ENCODE peak calls at places on chromosomes 5 and 9, in four cellular contexts. Y is heart right ventricle, X is NCI-H510A treated with DMSO at 0.1 percent for 48 hours, Z is NCI-H1930. T is an unnamed sample.

GRCh38 chr9:21935631-21936030 is 58.6 kb downstream of the CDKN2A start:
- DNase-seq in Y (no peak), X (no peak), Z (no peak), T (no peak)

GRCh38 chr5:52139888-52140580 is 647.7 kb upstream of the ITGA1 start:
- DNase-seq in X (no peak), Z (no peak), Y (no peak), T (no peak)

GRCh38 chr9:136865768-136866103 is 372 bp downstream of the EDF1 start:
- DNase-seq in X (no peak), Z (no peak), Y (no peak), T (peak; percentile 62)

GRCh38 chr9:105503873-105504272 is 54.1 kb upstream of the FKTN start:
- DNase-seq in Z (no peak), X (no peak), Y (no peak), T (no peak)

GRCh38 chr9:89310486-89311345 is at the start of gene CKS2:
- DNase-seq in Z (peak; percentile 99), X (peak; percentile 99), Y (peak; percentile 100), T (peak; percentile 99)

GRCh38 chr5:176856746-176857145 is 42.4 kb downstream of the HK3 start:
- DNase-seq in Y (no peak), Z (no peak), X (no peak), T (no peak)

GRCh38 chr9:36985769-36986547 is 48.1 kb downstream of the PAX5 start:
- DNase-seq in X (no peak), Y (no peak), Z (no peak), T (no peak)

GRCh38 chr5:61649971-61650370 is 317.9 kb downstream of the ZSWIM6 start:
- DNase-seq in Y (no peak), Z (no peak), X (no peak), T (no peak)

GRCh38 chr5:96648598-96648997 is 13.6 kb upstream of the CAST start:
- DNase-seq in Y (no peak), Z (no peak), X (no peak), T (no peak)

GRCh38 chr5:115695290-115695689 is 69.5 kb upstream of the TMED7 start:
- DNase-seq in X (no peak), Z (no peak), Y (no peak), T (no peak)

GRCh38 chr9:93092171-93092991 is 3.6 kb upstream of the CARD19 start:
- DNase-seq in X (no peak), Y (no peak), Z (no peak), T (no peak)

GRCh38 chr5:173710528-173710927 is 94.1 kb upstream of the BOD1 start:
- DNase-seq in Y (no peak), Z (no peak), X (no peak), T (no peak)

GRCh38 chr9:99112750-99113417 is 8.0 kb downstream of the TGFBR1 start:
- DNase-seq in Y (no peak), X (no peak), Z (no peak), T (no peak)

GRCh38 chr5:156477196-156477595 is 150.2 kb downstream of the SGCD start:
- DNase-seq in Y (no peak), X (no peak), Z (no peak), T (no peak)

GRCh38 chr5:133147411-133147810 is 95.6 kb downstream of the HSPA4 start:
- DNase-seq in X (no peak), Z (no peak), Y (peak; percentile 16), T (no peak)

GRCh38 chr9:16921855-16922254 is 51.4 kb upstream of the BNC2 start:
- DNase-seq in Y (no peak), X (no peak), Z (no peak), T (no peak)

GRCh38 chr5:140926903-140927573 is 939 bp downstream of the PCDHAC1 start:
- DNase-seq in Y (no peak), X (peak; percentile 32), Z (no peak), T (peak; percentile 68)

GRCh38 chr5:7886849-7887460 is 18.0 kb downstream of the MTRR start:
- DNase-seq in Y (no peak), X (peak; percentile 94), Z (peak; percentile 13), T (no peak)

GRCh38 chr5:147448766-147449165 is 61.1 kb downstream of the DPYSL3 start:
- DNase-seq in X (no peak), Y (no peak), Z (no peak), T (no peak)

GRCh38 chr5:156475182-156475830 is 148.3 kb downstream of the SGCD start:
- DNase-seq in Y (no peak), Z (no peak), X (no peak), T (no peak)

GRCh38 chr5:139306628-139307379 is 13.3 kb downstream of the MATR3 start:
- DNase-seq in Y (no peak), Z (no peak), X (no peak), T (no peak)

GRCh38 chr5:160923927-160924705 is 72.1 kb upstream of the ATP10B start:
- DNase-seq in Z (no peak), Y (no peak), X (peak; percentile 67), T (peak; percentile 93)

GRCh38 chr9:36276840-36277239 is 18.6 kb upstream of the GNE start:
- DNase-seq in X (no peak), Y (peak; percentile 11), Z (no peak), T (no peak)

GRCh38 chr5:18772475-18772874 is 1138.2 kb downstream of the TAF11L14 start:
- DNase-seq in Z (no peak), X (peak; percentile 27), Y (no peak), T (no peak)

GRCh38 chr9:133188006-133188842 is 20.8 kb downstream of the OBP2B start:
- DNase-seq in Y (no peak), Z (peak; percentile 12), X (peak; percentile 32), T (no peak)

GRCh38 chr5:101658433-101658832 is 637.7 kb downstream of the SLCO4C1 start:
- DNase-seq in X (no peak), Z (no peak), Y (no peak), T (no peak)

GRCh38 chr9:2210201-2210600 is 195.1 kb downstream of the SMARCA2 start:
- DNase-seq in Z (no peak), Y (no peak), X (no peak), T (no peak)

GRCh38 chr9:84139296-84140100 is 158.9 kb downstream of the RMI1 start:
- DNase-seq in X (peak; percentile 25), Y (peak; percentile 59), Z (peak; percentile 51), T (peak; percentile 16)

GRCh38 chr5:37071901-37072581 is 177.1 kb downstream of the CPLANE1 start:
- DNase-seq in X (no peak), Y (no peak), Z (no peak), T (no peak)

GRCh38 chr5:160621503-160621902 is 199.8 kb downstream of the PTTG1 start:
- DNase-seq in Y (no peak), X (no peak), Z (no peak), T (no peak)

GRCh38 chr5:150140830-150141229 is 14.8 kb downstream of the PDGFRB start:
- DNase-seq in Z (no peak), Y (no peak), X (no peak), T (no peak)